ENCODE peak calls at places on chromosomes 2 and 18, in six cellular contexts. Q is colonic mucosa, X is ascending aorta, D is cardiac muscle cell, G is AG04450, A is choroid plexus epithelial cell. B is an unnamed sample.

GRCh38 chr2:74850816-74851566 is 17.1 kb downstream of the HK2 start:
- DNase-seq in Q (no peak), X (no peak), D (peak; percentile 54), G (no peak), A (peak; percentile 37), B (no peak)

GRCh38 chr2:188984680-188985079 is 10.5 kb downstream of the COL3A1 start:
- DNase-seq in Q (no peak), X (no peak), D (peak; percentile 95), G (peak; percentile 76), A (peak; percentile 98), B (no peak)

GRCh38 chr2:54271843-54272600 is 16.0 kb upstream of the TSPYL6 start:
- DNase-seq in Q (no peak), X (no peak), D (no peak), G (no peak), A (no peak), B (no peak)

GRCh38 chr18:36580874-36581750 is 247.7 kb downstream of the TPGS2 start:
- DNase-seq in Q (no peak), X (no peak), D (peak; percentile 50), G (peak; percentile 36), A (peak; percentile 30), B (no peak)

GRCh38 chr2:149885946-149886345 is 298.4 kb upstream of the MMADHC start:
- DNase-seq in Q (no peak), X (no peak), D (no peak), G (no peak), A (peak; percentile 71), B (no peak)

GRCh38 chr2:86368181-86368824 is 30.9 kb upstream of the REEP1 start:
- DNase-seq in Q (peak; percentile 44), X (no peak), D (peak; percentile 62), G (no peak), A (peak; percentile 55), B (peak; percentile 49)

GRCh38 chr2:159557437-159558034 is 58.8 kb downstream of the BAZ2B start:
- DNase-seq in Q (no peak), X (no peak), D (peak; percentile 41), G (no peak), A (peak; percentile 61), B (peak; percentile 7)

GRCh38 chr18:50662177-50662576 is 102.3 kb downstream of the MAPK4 start:
- DNase-seq in Q (peak; percentile 24), X (no peak), D (no peak), G (no peak), A (peak; percentile 27), B (no peak)

GRCh38 chr2:207154556-207155179 is 11.1 kb downstream of the KLF7 start:
- DNase-seq in Q (no peak), X (no peak), D (no peak), G (no peak), A (no peak), B (no peak)

DNA sequence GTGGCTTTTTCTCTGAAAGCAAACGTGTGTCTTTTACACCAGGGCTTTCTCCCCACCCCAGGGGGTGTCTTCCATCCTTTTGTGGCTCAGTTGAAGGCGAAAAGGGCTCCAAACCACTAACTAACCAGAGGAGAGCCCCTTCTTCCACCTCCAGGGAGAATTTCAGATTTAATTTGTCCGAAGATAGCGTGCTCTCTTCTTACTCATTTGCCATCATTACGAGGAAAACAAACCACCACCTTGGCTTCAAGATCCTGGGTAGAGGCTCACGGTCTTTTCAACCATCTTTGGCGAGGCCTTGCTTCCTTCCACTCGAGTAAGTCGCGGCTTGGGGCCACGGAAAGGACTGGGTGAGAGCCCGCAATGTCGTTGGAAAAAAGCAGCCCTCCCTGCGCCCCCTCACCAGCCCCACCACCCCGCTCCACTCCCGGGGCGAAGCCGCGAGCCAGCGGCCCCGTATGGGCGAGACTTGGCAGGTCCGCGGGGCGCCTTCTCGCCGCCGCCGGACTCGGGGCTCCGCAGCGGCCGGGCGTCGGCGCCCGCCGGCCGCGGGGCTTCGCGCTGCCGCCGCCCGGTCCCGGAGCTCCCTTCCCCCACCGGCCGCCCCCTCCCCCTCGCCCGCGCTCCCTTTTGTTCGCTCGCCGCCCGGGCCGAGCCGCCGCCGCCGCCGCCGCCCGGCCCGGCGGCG is 1.7 kb upstream of the ZNF532 start:
- DNase-seq in Q (peak; percentile 39), X (no peak), D (no peak), G (no peak), A (peak; percentile 66), B (no peak)
- TF ChIP-seq CTCF in Q (no peak), X (no peak), D (no peak), G (no peak), A (no peak), B (no peak)

DNA sequence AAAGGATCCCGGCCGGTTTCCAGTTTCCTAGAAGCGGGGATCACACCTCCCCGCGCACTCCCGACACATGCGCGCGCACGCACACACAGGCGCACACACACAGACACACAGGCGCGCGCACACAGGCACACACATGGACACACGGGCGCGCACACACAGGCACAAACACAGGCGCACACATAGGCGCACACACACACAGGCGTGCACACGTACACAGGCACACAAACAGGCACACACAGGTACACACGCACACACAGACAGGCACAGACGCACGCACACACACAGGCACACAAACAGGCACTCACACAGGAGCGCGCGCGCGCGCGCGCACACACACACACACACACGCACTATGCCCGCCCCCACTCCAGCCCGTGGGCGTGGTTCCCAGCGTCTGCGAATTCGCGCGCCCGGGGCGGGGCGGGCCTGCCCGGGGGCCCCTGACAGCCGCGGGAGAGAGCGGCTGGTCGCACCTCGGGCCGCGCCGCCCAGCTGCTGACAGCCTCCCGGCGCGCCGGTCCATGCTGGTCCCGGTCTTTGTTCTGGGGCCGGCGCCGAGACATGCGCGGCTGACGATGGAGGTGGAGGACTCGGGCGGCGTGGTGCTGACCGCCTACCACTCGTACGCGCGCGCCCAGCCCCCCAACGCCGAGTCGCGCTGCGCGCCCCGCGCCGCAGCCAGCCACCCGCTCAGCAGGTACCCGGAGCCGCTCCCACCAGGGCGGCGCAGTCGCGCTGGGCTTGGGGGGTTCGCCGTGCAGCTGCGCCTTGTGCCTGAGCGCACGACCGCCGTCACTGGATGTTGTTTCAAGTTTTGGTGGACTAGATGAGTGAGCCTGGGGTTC is at the start of gene ARHGAP28:
- DNase-seq in Q (peak; percentile 76), X (no peak), D (peak; percentile 96), G (peak; percentile 86), A (peak; percentile 91), B (peak; percentile 54)
- TF ChIP-seq CTCF in Q (no peak), X (no peak), D (peak; percentile 32), G (peak; percentile 23), A (no peak), B (no peak)

GRCh38 chr2:106599540-106599939 is 112.4 kb downstream of the CD8B2 start:
- DNase-seq in Q (no peak), X (no peak), D (no peak), G (no peak), A (no peak), B (no peak)

GRCh38 chr2:106602042-106602441 is 114.9 kb downstream of the CD8B2 start:
- DNase-seq in Q (no peak), X (no peak), D (no peak), G (no peak), A (no peak), B (no peak)

DNA sequence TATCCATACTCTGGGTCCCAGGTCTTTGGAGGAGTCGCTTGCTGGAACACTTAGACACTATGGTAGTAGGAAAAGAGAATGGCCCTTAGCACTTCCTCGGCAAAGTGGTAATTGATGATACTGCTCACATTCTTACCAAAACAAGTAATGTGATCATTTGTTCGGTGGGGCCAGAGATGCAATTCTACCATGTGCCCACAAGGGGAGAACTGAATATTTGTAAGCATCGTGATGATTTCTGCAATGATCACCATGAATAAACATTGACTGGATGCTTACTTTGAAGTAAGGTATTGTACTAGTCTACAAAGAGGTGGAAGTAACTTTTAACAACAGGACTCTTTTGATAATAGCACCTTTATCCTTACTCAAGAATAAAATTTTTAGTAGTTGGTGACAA is 109.7 kb downstream of the CD8B2 start:
- DNase-seq in Q (no peak), X (no peak), D (no peak), G (no peak), A (peak; percentile 13), B (no peak)
- TF ChIP-seq CTCF in Q (peak; percentile 17), X (no peak), D (peak; percentile 37), G (peak; percentile 46), A (peak; percentile 45), B (no peak)

DNA sequence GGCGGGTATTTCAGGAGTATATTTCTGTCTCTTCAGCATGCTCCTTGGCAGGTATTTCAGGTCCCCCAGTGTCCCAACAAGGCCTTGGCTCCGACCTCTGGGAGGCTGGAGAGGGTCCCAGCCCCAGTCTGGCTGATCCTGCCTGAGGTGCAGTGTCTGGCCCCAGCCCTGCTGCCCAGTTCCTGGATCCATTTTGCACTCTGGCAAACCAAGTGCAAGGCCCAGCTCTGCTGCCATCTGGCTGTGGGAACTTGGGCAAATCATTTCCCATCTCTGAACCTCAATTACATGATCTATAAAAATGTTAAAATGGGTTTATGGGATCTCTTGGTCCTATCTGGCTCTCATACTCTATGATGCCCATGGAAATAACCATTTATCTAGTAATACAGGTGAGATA is 63.6 kb downstream of the ZBTB7C start:
- DNase-seq in Q (peak; percentile 41), X (no peak), D (peak; percentile 37), G (no peak), A (peak; percentile 41), B (peak; percentile 48)
- TF ChIP-seq CTCF in Q (peak; percentile 27), X (no peak), D (peak; percentile 48), G (peak; percentile 39), A (peak; percentile 73), B (no peak)

B was measured in Calu3.